ENCODE peak calls at places on chromosomes 12 and 14, in seven cellular contexts. One of them, this sample, is unnamed.

GRCh38 chr12:113470871-113471618 is 626 bp downstream of the LHX5 start:
- DNase-seq in mammary epithelial cell: no peak
- DNase-seq in dermis blood vessel endothelial cell: no peak
- DNase-seq in activated naive CD8-positive, alpha-beta T cell treated with anti-CD3 and anti-CD28 coated beads for 36 hours: no peak
- DNase-seq in amygdala: no peak
- DNase-seq in mucosa of gallbladder: no peak
- DNase-seq in naive thymus-derived CD8-positive, alpha-beta T cell: no peak
- DNase-seq in this sample: no peak

GRCh38 chr14:92613008-92613658 is 99.6 kb downstream of the RIN3 start:
- DNase-seq in mammary epithelial cell: no peak
- DNase-seq in dermis blood vessel endothelial cell: peak; percentile 47
- DNase-seq in activated naive CD8-positive, alpha-beta T cell treated with anti-CD3 and anti-CD28 coated beads for 36 hours: peak; percentile 66
- DNase-seq in amygdala: no peak
- DNase-seq in mucosa of gallbladder: no peak
- DNase-seq in naive thymus-derived CD8-positive, alpha-beta T cell: peak; percentile 70
- DNase-seq in this sample: no peak

GRCh38 chr12:6551063-6551461 is 4.8 kb downstream of the IFFO1 start:
- DNase-seq in mammary epithelial cell: no peak
- DNase-seq in dermis blood vessel endothelial cell: no peak
- DNase-seq in activated naive CD8-positive, alpha-beta T cell treated with anti-CD3 and anti-CD28 coated beads for 36 hours: no peak
- DNase-seq in amygdala: peak; percentile 79
- DNase-seq in mucosa of gallbladder: peak; percentile 51
- DNase-seq in naive thymus-derived CD8-positive, alpha-beta T cell: no peak
- DNase-seq in this sample: no peak

GRCh38 chr12:130127527-130127908 is 34.7 kb upstream of the FZD10 start:
- DNase-seq in mammary epithelial cell: no peak
- DNase-seq in dermis blood vessel endothelial cell: no peak
- DNase-seq in activated naive CD8-positive, alpha-beta T cell treated with anti-CD3 and anti-CD28 coated beads for 36 hours: no peak
- DNase-seq in amygdala: no peak
- DNase-seq in mucosa of gallbladder: peak; percentile 64
- DNase-seq in naive thymus-derived CD8-positive, alpha-beta T cell: no peak
- DNase-seq in this sample: no peak

GRCh38 chr14:36519431-36520321 is at the start of gene NKX2-1:
- DNase-seq in mammary epithelial cell: no peak
- DNase-seq in dermis blood vessel endothelial cell: no peak
- DNase-seq in activated naive CD8-positive, alpha-beta T cell treated with anti-CD3 and anti-CD28 coated beads for 36 hours: no peak
- DNase-seq in amygdala: no peak
- DNase-seq in mucosa of gallbladder: no peak
- DNase-seq in naive thymus-derived CD8-positive, alpha-beta T cell: no peak
- DNase-seq in this sample: no peak

GRCh38 chr14:50812856-50813543 is 18.0 kb downstream of the NIN start:
- DNase-seq in mammary epithelial cell: no peak
- DNase-seq in dermis blood vessel endothelial cell: no peak
- DNase-seq in activated naive CD8-positive, alpha-beta T cell treated with anti-CD3 and anti-CD28 coated beads for 36 hours: peak; percentile 44
- DNase-seq in amygdala: no peak
- DNase-seq in mucosa of gallbladder: no peak
- DNase-seq in naive thymus-derived CD8-positive, alpha-beta T cell: no peak
- DNase-seq in this sample: no peak

GRCh38 chr14:101446387-101446969 is 114.8 kb upstream of the DIO3 start:
- DNase-seq in mammary epithelial cell: no peak
- DNase-seq in dermis blood vessel endothelial cell: no peak
- DNase-seq in activated naive CD8-positive, alpha-beta T cell treated with anti-CD3 and anti-CD28 coated beads for 36 hours: no peak
- DNase-seq in amygdala: no peak
- DNase-seq in mucosa of gallbladder: no peak
- DNase-seq in naive thymus-derived CD8-positive, alpha-beta T cell: no peak
- DNase-seq in this sample: no peak

GRCh38 chr14:102726191-102726949 is 50.9 kb upstream of the TRAF3 start:
- DNase-seq in mammary epithelial cell: no peak
- DNase-seq in dermis blood vessel endothelial cell: no peak
- DNase-seq in activated naive CD8-positive, alpha-beta T cell treated with anti-CD3 and anti-CD28 coated beads for 36 hours: no peak
- DNase-seq in amygdala: no peak
- DNase-seq in mucosa of gallbladder: no peak
- DNase-seq in naive thymus-derived CD8-positive, alpha-beta T cell: no peak
- DNase-seq in this sample: no peak

GRCh38 chr14:51357250-51357649 is 117.2 kb downstream of the TMX1 start:
- DNase-seq in mammary epithelial cell: peak; percentile 55
- DNase-seq in dermis blood vessel endothelial cell: no peak
- DNase-seq in activated naive CD8-positive, alpha-beta T cell treated with anti-CD3 and anti-CD28 coated beads for 36 hours: no peak
- DNase-seq in amygdala: no peak
- DNase-seq in mucosa of gallbladder: no peak
- DNase-seq in naive thymus-derived CD8-positive, alpha-beta T cell: no peak
- DNase-seq in this sample: no peak

GRCh38 chr14:24310666-24311604 is at the start of gene LTB4R:
- DNase-seq in mammary epithelial cell: peak; percentile 70
- DNase-seq in dermis blood vessel endothelial cell: peak; percentile 86
- DNase-seq in activated naive CD8-positive, alpha-beta T cell treated with anti-CD3 and anti-CD28 coated beads for 36 hours: peak; percentile 77
- DNase-seq in amygdala: peak; percentile 63
- DNase-seq in mucosa of gallbladder: peak; percentile 66
- DNase-seq in naive thymus-derived CD8-positive, alpha-beta T cell: peak; percentile 74
- DNase-seq in this sample: peak; percentile 88

GRCh38 chr12:59036973-59037807 is 116.9 kb upstream of the LRIG3 start:
- DNase-seq in mammary epithelial cell: peak; percentile 73
- DNase-seq in dermis blood vessel endothelial cell: peak; percentile 23
- DNase-seq in activated naive CD8-positive, alpha-beta T cell treated with anti-CD3 and anti-CD28 coated beads for 36 hours: no peak
- DNase-seq in amygdala: no peak
- DNase-seq in mucosa of gallbladder: no peak
- DNase-seq in naive thymus-derived CD8-positive, alpha-beta T cell: no peak
- DNase-seq in this sample: peak; percentile 16

GRCh38 chr12:54622463-54623183 is 12.1 kb downstream of the LACRT start:
- DNase-seq in mammary epithelial cell: no peak
- DNase-seq in dermis blood vessel endothelial cell: peak; percentile 7
- DNase-seq in activated naive CD8-positive, alpha-beta T cell treated with anti-CD3 and anti-CD28 coated beads for 36 hours: no peak
- DNase-seq in amygdala: no peak
- DNase-seq in mucosa of gallbladder: no peak
- DNase-seq in naive thymus-derived CD8-positive, alpha-beta T cell: no peak
- DNase-seq in this sample: no peak

GRCh38 chr14:50396636-50397460 is at the start of gene CDKL1:
- DNase-seq in mammary epithelial cell: peak; percentile 76
- DNase-seq in dermis blood vessel endothelial cell: peak; percentile 71
- DNase-seq in activated naive CD8-positive, alpha-beta T cell treated with anti-CD3 and anti-CD28 coated beads for 36 hours: peak; percentile 66
- DNase-seq in amygdala: peak; percentile 43
- DNase-seq in mucosa of gallbladder: peak; percentile 55
- DNase-seq in naive thymus-derived CD8-positive, alpha-beta T cell: peak; percentile 25
- DNase-seq in this sample: peak; percentile 75

GRCh38 chr14:38357557-38357956 is 101.7 kb upstream of the CLEC14A start:
- DNase-seq in mammary epithelial cell: no peak
- DNase-seq in dermis blood vessel endothelial cell: peak; percentile 97
- DNase-seq in activated naive CD8-positive, alpha-beta T cell treated with anti-CD3 and anti-CD28 coated beads for 36 hours: no peak
- DNase-seq in amygdala: no peak
- DNase-seq in mucosa of gallbladder: no peak
- DNase-seq in naive thymus-derived CD8-positive, alpha-beta T cell: no peak
- DNase-seq in this sample: peak; percentile 97

GRCh38 chr14:23183479-23183878 is at the start of gene SLC7A8:
- DNase-seq in mammary epithelial cell: no peak
- DNase-seq in dermis blood vessel endothelial cell: peak; percentile 4
- DNase-seq in activated naive CD8-positive, alpha-beta T cell treated with anti-CD3 and anti-CD28 coated beads for 36 hours: peak; percentile 29
- DNase-seq in amygdala: peak; percentile 30
- DNase-seq in mucosa of gallbladder: peak; percentile 70
- DNase-seq in naive thymus-derived CD8-positive, alpha-beta T cell: peak; percentile 32
- DNase-seq in this sample: peak; percentile 15

GRCh38 chr14:56087824-56088571 is 30.2 kb upstream of the PELI2 start:
- DNase-seq in mammary epithelial cell: no peak
- DNase-seq in dermis blood vessel endothelial cell: no peak
- DNase-seq in activated naive CD8-positive, alpha-beta T cell treated with anti-CD3 and anti-CD28 coated beads for 36 hours: no peak
- DNase-seq in amygdala: no peak
- DNase-seq in mucosa of gallbladder: no peak
- DNase-seq in naive thymus-derived CD8-positive, alpha-beta T cell: no peak
- DNase-seq in this sample: no peak

GRCh38 chr12:21456291-21456780 is 18.9 kb downstream of the PYROXD1 start:
- DNase-seq in mammary epithelial cell: peak; percentile 6
- DNase-seq in dermis blood vessel endothelial cell: no peak
- DNase-seq in activated naive CD8-positive, alpha-beta T cell treated with anti-CD3 and anti-CD28 coated beads for 36 hours: peak; percentile 41
- DNase-seq in amygdala: no peak
- DNase-seq in mucosa of gallbladder: no peak
- DNase-seq in naive thymus-derived CD8-positive, alpha-beta T cell: peak; percentile 53
- DNase-seq in this sample: no peak

GRCh38 chr14:80940146-80940545 is 1.4 kb downstream of the CEP128 start:
- DNase-seq in mammary epithelial cell: no peak
- DNase-seq in dermis blood vessel endothelial cell: no peak
- DNase-seq in activated naive CD8-positive, alpha-beta T cell treated with anti-CD3 and anti-CD28 coated beads for 36 hours: no peak
- DNase-seq in amygdala: no peak
- DNase-seq in mucosa of gallbladder: no peak
- DNase-seq in naive thymus-derived CD8-positive, alpha-beta T cell: no peak
- DNase-seq in this sample: no peak

This sample was measured in endothelial cell of umbilical vein.